ENCODE peak calls at places on chromosomes 11 and 22, in seven cellular contexts. V, H, C, G, D, S and O are unnamed samples.

GRCh38 chr22:46378499-46379300 is 43.2 kb downstream of the TRMU start:
- DNase-seq in V (no peak), S (no peak), C (no peak), G (no peak), H (no peak), D (no peak), O (no peak)

GRCh38 chr11:68271023-68271780 is 571 bp downstream of the C11orf24 start:
- DNase-seq in C (no peak), V (peak), H (peak), G (no peak), D (peak), S (peak), O (peak)

GRCh38 chr11:86914836-86915519 is 40.2 kb downstream of the FZD4 start:
- DNase-seq in C (no peak), H (no peak), G (no peak), V (no peak), D (no peak), S (no peak), O (no peak)

GRCh38 chr11:34169664-34170063 is 64.2 kb downstream of the NAT10 start:
- DNase-seq in V (no peak), D (no peak), H (no peak), G (no peak), S (no peak), C (no peak), O (no peak)

GRCh38 chr11:122453586-122453985 is 201.9 kb upstream of the UBASH3B start:
- DNase-seq in G (no peak), C (no peak), S (no peak), V (no peak), H (no peak), D (no peak), O (no peak)

GRCh38 chr11:67504023-67504949 is 877 bp downstream of the PITPNM1 start:
- DNase-seq in V (no peak), G (no peak), S (peak), H (no peak), C (no peak), D (peak), O (peak)

GRCh38 chr11:62552465-62552782 is 5.8 kb upstream of the AHNAK start:
- DNase-seq in V (peak), C (no peak), H (peak), G (no peak), S (no peak), D (no peak), O (no peak)

GRCh38 chr11:83249972-83250593 is 36.1 kb downstream of the CCDC90B start:
- DNase-seq in H (no peak), S (no peak), V (peak), G (no peak), C (no peak), D (peak), O (no peak)

GRCh38 chr11:91837649-91838330 is 386.8 kb upstream of the FAT3 start:
- DNase-seq in H (no peak), S (no peak), G (no peak), D (no peak), C (no peak), V (no peak), O (no peak)

GRCh38 chr22:30753701-30754100 is 59.0 kb downstream of the OSBP2 start:
- DNase-seq in D (no peak), G (no peak), V (no peak), C (no peak), H (no peak), S (no peak), O (no peak)

GRCh38 chr11:88335284-88335683 is 2.3 kb downstream of the CTSC start:
- DNase-seq in V (no peak), D (no peak), G (no peak), C (no peak), H (no peak), S (no peak), O (no peak)

GRCh38 chr11:76236092-76237026 is 30.1 kb upstream of the WNT11 start:
- DNase-seq in H (peak), V (peak), D (no peak), G (no peak), S (no peak), C (no peak), O (no peak)

GRCh38 chr11:69969890-69970784 is 108.0 kb upstream of the ANO1 start:
- DNase-seq in G (no peak), D (no peak), H (no peak), C (no peak), V (no peak), S (no peak), O (no peak)

GRCh38 chr22:28855355-28856094 is 27.8 kb upstream of the ZNRF3 start:
- DNase-seq in H (peak), S (peak), C (peak), G (no peak), D (peak), V (peak), O (peak)

GRCh38 chr11:95729462-95729861 is 60.1 kb downstream of the FAM76B start:
- DNase-seq in V (no peak), G (no peak), D (no peak), H (no peak), S (no peak), C (no peak), O (no peak)

GRCh38 chr22:49882519-49883293 is 29.1 kb downstream of the ZBED4 start:
- DNase-seq in S (no peak), G (no peak), H (no peak), D (no peak), C (no peak), V (peak), O (no peak)

GRCh38 chr22:43050995-43051394 is 36.0 kb upstream of the PACSIN2 start:
- DNase-seq in C (no peak), H (peak), S (no peak), G (no peak), D (no peak), V (no peak), O (no peak)

GRCh38 chr22:35643991-35644390 is 4.3 kb upstream of the APOL6 start:
- DNase-seq in G (no peak), C (no peak), S (no peak), V (no peak), D (no peak), H (peak), O (no peak)

GRCh38 chr11:96341237-96342130 is 1.5 kb downstream of the MAML2 start:
- DNase-seq in S (peak), G (peak), C (peak), V (peak), H (peak), D (peak), O (no peak)

GRCh38 chr22:42768385-42769035 is 47.8 kb upstream of the A4GALT start:
- DNase-seq in G (no peak), S (no peak), H (peak), V (no peak), C (no peak), D (no peak), O (no peak)

GRCh38 chr22:46769191-46769675 is 6.8 kb downstream of the TBC1D22A start:
- DNase-seq in C (no peak), S (no peak), V (no peak), G (no peak), H (peak), D (peak), O (no peak)

GRCh38 chr11:16982256-16982671 is 31.9 kb downstream of the PLEKHA7 start:
- DNase-seq in C (no peak), S (no peak), V (no peak), H (peak), D (no peak), G (no peak), O (peak)

GRCh38 chr11:79414644-79415317 is 26.0 kb downstream of the TENM4 start:
- DNase-seq in H (no peak), D (no peak), G (no peak), S (no peak), V (peak), C (no peak), O (no peak)

GRCh38 chr11:90919332-90919731 is 696.5 kb upstream of the CHORDC1 start:
- DNase-seq in S (no peak), G (no peak), D (no peak), V (no peak), C (no peak), H (no peak), O (no peak)

GRCh38 chr11:111936045-111936400 is 1.1 kb upstream of the DIXDC1 start:
- DNase-seq in S (no peak), D (no peak), V (peak), H (no peak), C (no peak), G (no peak), O (no peak)

GRCh38 chr11:101430236-101430635 is 153.6 kb downstream of the TRPC6 start:
- DNase-seq in V (no peak), D (no peak), G (no peak), S (no peak), H (no peak), C (no peak), O (no peak)